ENCODE peak calls at places on chromosomes 11 and 22, in six cellular contexts. H, P, W, M, J and B are unnamed samples.

GRCh38 chr11:66580803-66581202 is 12.1 kb downstream of the CCDC87 start:
- DNase-seq in W (no peak), M (no peak), H (no peak), P (no peak), J (no peak), B (no peak)

GRCh38 chr11:66277475-66278391 is at the start of gene CNIH2:
- DNase-seq in J (no peak), H (peak), M (peak), W (no peak), P (peak), B (no peak)

GRCh38 chr11:61912530-61912898 is 4.9 kb downstream of the RAB3IL1 start:
- DNase-seq in P (no peak), J (no peak), M (no peak), H (no peak), W (no peak), B (no peak)

GRCh38 chr11:72112541-72113136 is at the start of gene ANAPC15:
- DNase-seq in H (peak), W (peak), M (peak), P (peak), J (peak), B (peak)

GRCh38 chr11:106276859-106277436 is 199.5 kb downstream of the AASDHPPT start:
- DNase-seq in J (no peak), P (no peak), H (no peak), W (peak), M (no peak), B (peak)

GRCh38 chr11:67266424-67267187 is at the start of gene GRK2:
- DNase-seq in W (peak), H (peak), J (no peak), M (peak), P (peak), B (peak)

GRCh38 chr11:2991477-2992233 is 474 bp downstream of the NAP1L4 start:
- DNase-seq in J (no peak), W (no peak), M (no peak), P (no peak), H (no peak), B (no peak)

GRCh38 chr11:16809901-16810668 is 71.6 kb downstream of the C11orf58 start:
- DNase-seq in J (no peak), H (no peak), W (peak), M (no peak), P (no peak), B (peak)

GRCh38 chr11:117761993-117762392 is 35.0 kb downstream of the DSCAML1 start:
- DNase-seq in P (no peak), H (no peak), W (no peak), M (no peak), J (no peak), B (no peak)

GRCh38 chr11:34745209-34745608 is 124.3 kb downstream of the EHF start:
- DNase-seq in P (no peak), H (no peak), J (no peak), M (no peak), W (no peak), B (no peak)

GRCh38 chr11:130636672-130637463 is 188.4 kb downstream of the ADAMTS15 start:
- DNase-seq in H (no peak), J (peak), W (peak), P (no peak), M (no peak), B (peak)

GRCh38 chr11:70230151-70230839 is 27.2 kb downstream of the FADD start:
- DNase-seq in H (no peak), J (no peak), W (no peak), M (no peak), P (no peak), B (no peak)

GRCh38 chr11:2750101-2750509 is 50.3 kb upstream of the KCNQ1OT1 start:
- DNase-seq in W (no peak), P (no peak), J (no peak), H (no peak), M (no peak), B (no peak)

GRCh38 chr11:122183933-122184332 is 67.9 kb upstream of the BLID start:
- DNase-seq in M (no peak), W (no peak), J (no peak), H (no peak), P (no peak), B (no peak)

GRCh38 chr11:131370090-131370751 is at the start of gene NTM:
- DNase-seq in M (no peak), H (no peak), W (no peak), P (no peak), J (peak), B (peak)

GRCh38 chr22:22945195-22945594 is 57.6 kb downstream of the IGLL5 start:
- DNase-seq in M (no peak), W (no peak), J (no peak), P (no peak), H (no peak), B (no peak)

GRCh38 chr11:35192347-35192746 is 53.4 kb downstream of the CD44 start:
- DNase-seq in H (no peak), M (no peak), J (no peak), W (no peak), P (no peak), B (no peak)

GRCh38 chr11:126346586-126346940 is 8.9 kb upstream of the ST3GAL4 start:
- DNase-seq in J (no peak), H (no peak), P (no peak), W (no peak), M (no peak), B (no peak)

GRCh38 chr22:36162127-36163034 is 1.8 kb upstream of the APOL3 start:
- DNase-seq in M (peak), H (peak), P (peak), J (no peak), W (no peak), B (no peak)

GRCh38 chr11:123054301-123055065 is 7.5 kb downstream of the HSPA8 start:
- DNase-seq in J (peak), H (peak), W (peak), M (no peak), P (peak), B (peak)

GRCh38 chr11:17746096-17746495 is 11.5 kb downstream of the KCNC1 start:
- DNase-seq in M (no peak), W (no peak), P (no peak), J (no peak), H (no peak), B (no peak)

GRCh38 chr22:19497245-19497644 is 17.5 kb downstream of the CDC45 start:
- DNase-seq in P (no peak), W (no peak), H (no peak), M (no peak), J (no peak), B (peak)

GRCh38 chr11:29120329-29120695 is 896.5 kb downstream of the KCNA4 start:
- DNase-seq in W (no peak), M (no peak), P (no peak), H (no peak), J (no peak), B (no peak)

GRCh38 chr22:46239261-46240048 is 10.6 kb downstream of the CDPF1 start:
- DNase-seq in J (no peak), H (peak), W (no peak), P (no peak), M (no peak), B (no peak)

GRCh38 chr11:121652982-121653381 is 200.2 kb upstream of the SORL1-AS1 start:
- DNase-seq in W (no peak), J (no peak), H (no peak), M (no peak), P (no peak), B (no peak)

GRCh38 chr11:78419327-78419726 is 1.7 kb upstream of the GAB2 start:
- DNase-seq in M (no peak), W (peak), J (no peak), H (no peak), P (no peak), B (peak)

GRCh38 chr11:106694501-106694900 is 323.8 kb downstream of the GUCY1A2 start:
- DNase-seq in H (no peak), W (no peak), J (no peak), P (no peak), M (no peak), B (no peak)

GRCh38 chr11:68661697-68662603 is 22.4 kb upstream of the GAL start:
- DNase-seq in W (no peak), J (no peak), M (no peak), P (no peak), H (no peak), B (no peak)

GRCh38 chr11:114175706-114176105 is 116.2 kb downstream of the ZBTB16 start:
- DNase-seq in J (no peak), H (no peak), W (no peak), M (no peak), P (no peak), B (no peak)

GRCh38 chr11:69657911-69658605 is 17.1 kb downstream of the LTO1 start:
- DNase-seq in M (no peak), P (no peak), H (no peak), W (no peak), J (no peak), B (no peak)

GRCh38 chr11:9787981-9788521 is 124.2 kb downstream of the SWAP70 start:
- DNase-seq in J (no peak), W (peak), M (no peak), P (no peak), H (no peak), B (peak)

GRCh38 chr11:87473174-87473573 is 435.4 kb downstream of the TMEM135 start:
- DNase-seq in P (no peak), H (no peak), M (no peak), J (no peak), W (peak), B (peak)

GRCh38 chr11:121723261-121723741 is 270.5 kb upstream of the SORL1-AS1 start:
- DNase-seq in H (no peak), P (no peak), W (no peak), M (no peak), J (no peak), B (no peak)

GRCh38 chr22:28034760-28035401 is 115.8 kb upstream of the PITPNB start:
- DNase-seq in P (no peak), W (peak), J (no peak), M (no peak), H (no peak), B (no peak)